ENCODE peak calls at places on chromosomes 1 and 21, in ten cellular contexts. H is fibroblast of the conjunctiva, F is lower lobe of right lung, Y is HEK293T, U is AG08395, O is HT1080, B is ureter, R is foreskin fibroblast, P is KG1, I is aorta. Q is an unnamed sample.

GRCh38 chr21:44049182-44049581 is 37.1 kb downstream of the TRAPPC10 start:
- DNase-seq in R (no peak), I (no peak), U (no peak), B (no peak), F (no peak), Y (no peak), H (no peak), O (no peak), P (no peak), Q (no peak)

GRCh38 chr21:33238565-33239255 is 9.0 kb downstream of the IFNAR2 start:
- DNase-seq in P (no peak), H (no peak), B (no peak), O (peak; percentile 28), I (no peak), U (no peak), Y (no peak), R (no peak), F (no peak), Q (no peak)

GRCh38 chr1:35085421-35085820 is 6.2 kb downstream of the ZMYM1 start:
- DNase-seq in I (no peak), R (no peak), Y (no peak), U (peak; percentile 19), H (no peak), O (peak; percentile 23), P (no peak), F (no peak), B (no peak), Q (no peak)

GRCh38 chr1:232034547-232034946 is 408.0 kb downstream of the DISC1 start:
- DNase-seq in H (no peak), Y (no peak), R (no peak), P (no peak), U (no peak), O (no peak), B (no peak), F (no peak), I (no peak), Q (no peak)

GRCh38 chr1:212121772-212122171 is 86.2 kb downstream of the DTL start:
- DNase-seq in Y (no peak), B (no peak), R (no peak), F (no peak), O (no peak), I (no peak), H (no peak), U (no peak), P (no peak), Q (no peak)

GRCh38 chr1:84582802-84583587 is 8.8 kb upstream of the CTBS start:
- DNase-seq in P (no peak), U (no peak), O (no peak), B (no peak), F (no peak), R (peak; percentile 26), I (no peak), H (peak; percentile 36), Y (peak; percentile 34), Q (no peak)

GRCh38 chr1:41358152-41358937 is 2.9 kb upstream of the FOXO6 start:
- DNase-seq in H (no peak), Y (no peak), U (no peak), F (no peak), I (peak; percentile 79), B (peak; percentile 59), R (no peak), O (no peak), P (no peak), Q (no peak)

GRCh38 chr1:202007703-202008489 is 2.5 kb upstream of the ELF3 start:
- DNase-seq in I (no peak), F (peak; percentile 90), P (no peak), Y (no peak), B (peak; percentile 90), H (no peak), U (peak; percentile 20), R (no peak), O (no peak), Q (peak; percentile 66)

GRCh38 chr1:216670118-216670870 is 52.9 kb downstream of the ESRRG start:
- DNase-seq in I (no peak), U (no peak), H (peak; percentile 16), R (no peak), Y (peak; percentile 25), B (no peak), F (no peak), P (no peak), O (peak; percentile 56), Q (no peak)

GRCh38 chr1:229523052-229523451 is 14.9 kb upstream of the NUP133 start:
- DNase-seq in U (no peak), R (no peak), I (no peak), P (no peak), O (no peak), Y (no peak), H (no peak), B (no peak), F (no peak), Q (no peak)

GRCh38 chr1:186792870-186793581 is 35.7 kb upstream of the PLA2G4A start:
- DNase-seq in H (no peak), P (no peak), R (no peak), I (no peak), Y (no peak), O (peak; percentile 76), B (no peak), F (no peak), U (no peak), Q (no peak)

GRCh38 chr1:98325646-98326441 is 335.7 kb upstream of the SNX7 start:
- DNase-seq in R (peak; percentile 92), B (peak; percentile 45), F (no peak), P (no peak), U (no peak), O (peak; percentile 95), H (peak; percentile 82), Y (no peak), I (peak; percentile 91), Q (peak; percentile 78)

GRCh38 chr1:147167361-147167760 is 4.9 kb downstream of the PRKAB2 start:
- DNase-seq in Y (no peak), U (peak; percentile 92), B (no peak), P (no peak), F (no peak), O (peak; percentile 96), R (peak; percentile 81), H (peak; percentile 86), I (no peak), Q (peak; percentile 29)

GRCh38 chr1:231807498-231807897 is 180.9 kb downstream of the DISC1 start:
- DNase-seq in F (no peak), R (no peak), U (no peak), P (no peak), B (no peak), O (no peak), I (no peak), Y (no peak), H (no peak), Q (no peak)

GRCh38 chr1:6143392-6143791 is 36.7 kb downstream of the CHD5 start:
- DNase-seq in F (no peak), R (no peak), P (no peak), H (no peak), I (no peak), O (no peak), U (no peak), B (no peak), Y (no peak), Q (no peak)

GRCh38 chr1:71566413-71566812 is 485.6 kb upstream of the ZRANB2 start:
- DNase-seq in F (no peak), H (no peak), B (no peak), I (no peak), O (no peak), P (no peak), Y (no peak), R (no peak), U (no peak), Q (no peak)

GRCh38 chr1:66944330-66945274 is 19.8 kb downstream of the MIER1 start:
- DNase-seq in F (no peak), I (peak; percentile 81), B (no peak), O (peak; percentile 88), H (peak; percentile 48), R (peak; percentile 85), U (no peak), Y (no peak), P (no peak), Q (peak; percentile 34)

GRCh38 chr1:3062616-3063378 is 6.2 kb upstream of the PRDM16 start:
- DNase-seq in O (no peak), H (no peak), R (no peak), U (no peak), B (no peak), I (peak; percentile 72), P (no peak), F (peak; percentile 39), Y (no peak), Q (no peak)

GRCh38 chr1:57991289-57991688 is 555.2 kb downstream of the OMA1 start:
- DNase-seq in F (no peak), I (no peak), B (no peak), Y (no peak), R (no peak), O (no peak), P (no peak), U (no peak), H (no peak), Q (no peak)

GRCh38 chr1:113860891-113861290 is 10.6 kb downstream of the PTPN22 start:
- DNase-seq in H (peak; percentile 9), P (no peak), O (peak; percentile 77), B (no peak), F (no peak), Y (no peak), R (peak; percentile 47), I (no peak), U (peak; percentile 57), Q (no peak)

GRCh38 chr1:27724961-27725373 is 794 bp upstream of the FAM76A start:
- DNase-seq in B (peak; percentile 43), R (no peak), F (peak; percentile 60), U (no peak), H (no peak), O (no peak), I (peak; percentile 75), Y (peak; percentile 59), P (no peak), Q (no peak)

GRCh38 chr1:162678439-162678838 is 46.2 kb downstream of the DDR2 start:
- DNase-seq in H (no peak), U (peak; percentile 59), P (no peak), I (no peak), Y (no peak), O (peak; percentile 56), R (peak; percentile 81), F (no peak), B (no peak), Q (peak; percentile 17)

GRCh38 chr1:89866568-89866967 is 45.7 kb downstream of the LRRC8D start:
- DNase-seq in I (no peak), B (no peak), P (no peak), O (no peak), U (no peak), Y (no peak), F (no peak), R (no peak), H (no peak), Q (no peak)

GRCh38 chr1:226009650-226010044 is 10.5 kb upstream of the SDE2 start:
- DNase-seq in B (no peak), O (no peak), Y (no peak), P (no peak), I (no peak), U (no peak), R (no peak), F (no peak), H (no peak), Q (no peak)

GRCh38 chr1:29513357-29513756 is 277.0 kb downstream of the PTPRU start:
- DNase-seq in O (peak; percentile 80), H (peak; percentile 23), B (no peak), U (peak; percentile 79), I (no peak), R (peak; percentile 33), P (no peak), F (no peak), Y (peak; percentile 76), Q (peak; percentile 39)

GRCh38 chr1:218765753-218766152 is 407.9 kb upstream of the LYPLAL1 start:
- DNase-seq in I (no peak), F (no peak), U (no peak), O (no peak), P (no peak), H (no peak), B (no peak), R (no peak), Y (no peak), Q (no peak)

GRCh38 chr1:9960705-9961562 is 17.7 kb downstream of the NMNAT1 start:
- DNase-seq in U (no peak), P (no peak), R (no peak), B (no peak), H (no peak), I (no peak), F (no peak), O (no peak), Y (peak; percentile 15), Q (no peak)

GRCh38 chr1:199612976-199613774 is 414.3 kb upstream of the NR5A2 start:
- DNase-seq in Y (no peak), P (no peak), R (peak; percentile 18), U (peak; percentile 12), B (no peak), F (no peak), I (no peak), O (peak; percentile 76), H (no peak), Q (no peak)